ENCODE peak calls at places on chromosomes 13 and 19, in eight cellular contexts. One of them, this sample, is unnamed.

GRCh38 chr13:27226991-27227390 is 24.4 kb upstream of the RPL21 start:
- DNase-seq in HS-5: no peak
- DNase-seq in omental fat pad: no peak
- DNase-seq in hepatic stellate cell: no peak
- DNase-seq in frontal cortex: no peak
- DNase-seq in endothelial cell: no peak
- DNase-seq in Calu3: no peak
- DNase-seq in posterior vena cava: no peak
- DNase-seq in this sample: no peak

GRCh38 chr19:1350861-1351260 is 32.8 kb upstream of the NDUFS7 start:
- DNase-seq in HS-5: no peak
- DNase-seq in omental fat pad: no peak
- DNase-seq in hepatic stellate cell: no peak
- DNase-seq in frontal cortex: no peak
- DNase-seq in endothelial cell: no peak
- DNase-seq in Calu3: no peak
- DNase-seq in posterior vena cava: no peak
- DNase-seq in this sample: no peak

GRCh38 chr19:39052243-39052746 is 19.9 kb upstream of the FBXO27 start:
- DNase-seq in HS-5: no peak
- DNase-seq in omental fat pad: peak
- DNase-seq in hepatic stellate cell: peak
- DNase-seq in frontal cortex: no peak
- DNase-seq in endothelial cell: peak
- DNase-seq in Calu3: peak
- DNase-seq in posterior vena cava: peak
- DNase-seq in this sample: no peak

GRCh38 chr19:6161271-6161850 is 25.9 kb downstream of the ACSBG2 start:
- DNase-seq in HS-5: no peak
- DNase-seq in omental fat pad: no peak
- DNase-seq in hepatic stellate cell: no peak
- DNase-seq in frontal cortex: no peak
- DNase-seq in endothelial cell: no peak
- DNase-seq in Calu3: peak
- DNase-seq in posterior vena cava: no peak
- DNase-seq in this sample: peak

GRCh38 chr13:27283906-27284523 is 13.4 kb downstream of the RASL11A start:
- DNase-seq in HS-5: no peak
- DNase-seq in omental fat pad: no peak
- DNase-seq in hepatic stellate cell: no peak
- DNase-seq in frontal cortex: no peak
- DNase-seq in endothelial cell: no peak
- DNase-seq in Calu3: peak
- DNase-seq in posterior vena cava: no peak
- DNase-seq in this sample: peak

GRCh38 chr19:55563261-55563690 is 17.4 kb downstream of the ZNF579 start:
- DNase-seq in HS-5: no peak
- DNase-seq in omental fat pad: peak
- DNase-seq in hepatic stellate cell: no peak
- DNase-seq in frontal cortex: no peak
- DNase-seq in endothelial cell: no peak
- DNase-seq in Calu3: no peak
- DNase-seq in posterior vena cava: no peak
- DNase-seq in this sample: no peak

GRCh38 chr13:25247345-25247744 is 39.9 kb downstream of the MTMR6 start:
- DNase-seq in HS-5: no peak
- DNase-seq in omental fat pad: no peak
- DNase-seq in hepatic stellate cell: no peak
- DNase-seq in frontal cortex: no peak
- DNase-seq in endothelial cell: no peak
- DNase-seq in Calu3: no peak
- DNase-seq in posterior vena cava: no peak
- DNase-seq in this sample: no peak

GRCh38 chr13:53250272-53250875 is 221.8 kb downstream of the OLFM4 start:
- DNase-seq in HS-5: peak
- DNase-seq in omental fat pad: no peak
- DNase-seq in hepatic stellate cell: peak
- DNase-seq in frontal cortex: peak
- DNase-seq in endothelial cell: peak
- DNase-seq in Calu3: peak
- DNase-seq in posterior vena cava: no peak
- DNase-seq in this sample: no peak

GRCh38 chr19:48985711-48986110 is 7.4 kb downstream of the GYS1 start:
- DNase-seq in HS-5: no peak
- DNase-seq in omental fat pad: no peak
- DNase-seq in hepatic stellate cell: no peak
- DNase-seq in frontal cortex: no peak
- DNase-seq in endothelial cell: no peak
- DNase-seq in Calu3: no peak
- DNase-seq in posterior vena cava: no peak
- DNase-seq in this sample: no peak

GRCh38 chr13:105655046-105655445 is 880.4 kb downstream of the EFNB2 start:
- DNase-seq in HS-5: peak
- DNase-seq in omental fat pad: no peak
- DNase-seq in hepatic stellate cell: no peak
- DNase-seq in frontal cortex: no peak
- DNase-seq in endothelial cell: no peak
- DNase-seq in Calu3: no peak
- DNase-seq in posterior vena cava: no peak
- DNase-seq in this sample: no peak

GRCh38 chr19:3670258-3670795 is 29.9 kb downstream of the PIP5K1C start:
- DNase-seq in HS-5: no peak
- DNase-seq in omental fat pad: peak
- DNase-seq in hepatic stellate cell: peak
- DNase-seq in frontal cortex: peak
- DNase-seq in endothelial cell: no peak
- DNase-seq in Calu3: no peak
- DNase-seq in posterior vena cava: peak
- DNase-seq in this sample: no peak

GRCh38 chr19:4988770-4989251 is 19.9 kb downstream of the KDM4B start:
- DNase-seq in HS-5: no peak
- DNase-seq in omental fat pad: no peak
- DNase-seq in hepatic stellate cell: peak
- DNase-seq in frontal cortex: no peak
- DNase-seq in endothelial cell: no peak
- DNase-seq in Calu3: no peak
- DNase-seq in posterior vena cava: peak
- DNase-seq in this sample: no peak

GRCh38 chr13:80448725-80449124 is 107.8 kb upstream of the SPRY2 start:
- DNase-seq in HS-5: no peak
- DNase-seq in omental fat pad: no peak
- DNase-seq in hepatic stellate cell: no peak
- DNase-seq in frontal cortex: no peak
- DNase-seq in endothelial cell: no peak
- DNase-seq in Calu3: no peak
- DNase-seq in posterior vena cava: no peak
- DNase-seq in this sample: no peak

GRCh38 chr13:60152114-60152513 is 11.6 kb downstream of the DIAPH3 start:
- DNase-seq in HS-5: no peak
- DNase-seq in omental fat pad: no peak
- DNase-seq in hepatic stellate cell: no peak
- DNase-seq in frontal cortex: no peak
- DNase-seq in endothelial cell: no peak
- DNase-seq in Calu3: no peak
- DNase-seq in posterior vena cava: no peak
- DNase-seq in this sample: no peak

GRCh38 chr19:15897738-15898276 is at the start of gene CYP4F2:
- DNase-seq in HS-5: no peak
- DNase-seq in omental fat pad: no peak
- DNase-seq in hepatic stellate cell: no peak
- DNase-seq in frontal cortex: no peak
- DNase-seq in endothelial cell: no peak
- DNase-seq in Calu3: no peak
- DNase-seq in posterior vena cava: no peak
- DNase-seq in this sample: no peak

GRCh38 chr13:94239135-94239534 is 240.3 kb downstream of the DCT start:
- DNase-seq in HS-5: no peak
- DNase-seq in omental fat pad: no peak
- DNase-seq in hepatic stellate cell: peak
- DNase-seq in frontal cortex: no peak
- DNase-seq in endothelial cell: no peak
- DNase-seq in Calu3: no peak
- DNase-seq in posterior vena cava: no peak
- DNase-seq in this sample: no peak

GRCh38 chr13:113582841-113583631 is 1.5 kb upstream of the TFDP1 start:
- DNase-seq in HS-5: no peak
- DNase-seq in omental fat pad: no peak
- DNase-seq in hepatic stellate cell: no peak
- DNase-seq in frontal cortex: no peak
- DNase-seq in endothelial cell: no peak
- DNase-seq in Calu3: no peak
- DNase-seq in posterior vena cava: peak
- DNase-seq in this sample: no peak

GRCh38 chr19:40466219-40467006 is at the start of gene SPTBN4:
- DNase-seq in HS-5: no peak
- DNase-seq in omental fat pad: peak
- DNase-seq in hepatic stellate cell: no peak
- DNase-seq in frontal cortex: peak
- DNase-seq in endothelial cell: no peak
- DNase-seq in Calu3: no peak
- DNase-seq in posterior vena cava: peak
- DNase-seq in this sample: no peak

This sample was measured in T47D.